ENCODE peak calls at places on chromosomes 4 and X, in five cellular contexts. Y, Z, O, P and G are unnamed samples.

GRCh38 chrX:75603833-75604232 is 81.0 kb upstream of the ZDHHC15 start:
- DNase-seq in Y (peak), Z (no peak), O (no peak), P (peak), G (peak)

GRCh38 chr4:39655866-39656265 is 17.2 kb upstream of the SMIM14 start:
- DNase-seq in Y (peak), Z (no peak), O (no peak), P (no peak), G (peak)

GRCh38 chr4:77443941-77444340 is 161.7 kb upstream of the CXCL13 start:
- DNase-seq in Y (peak), Z (no peak), O (peak), P (peak), G (no peak)

GRCh38 chr4:17284323-17285175 is 227.3 kb downstream of the QDPR start:
- DNase-seq in Y (no peak), Z (no peak), O (no peak), P (no peak), G (no peak)

GRCh38 chr4:151957163-151957562 is 196.4 kb upstream of the GATB start:
- DNase-seq in Y (no peak), Z (no peak), O (peak), P (peak), G (peak)

GRCh38 chr4:17347445-17347844 is 164.4 kb downstream of the QDPR start:
- DNase-seq in Y (peak), Z (peak), O (no peak), P (peak), G (no peak)

GRCh38 chr4:67437974-67438713 is 107.2 kb downstream of the CENPC start:
- DNase-seq in Y (peak), Z (no peak), O (peak), P (peak), G (peak)

GRCh38 chrX:71252221-71252620 is 1.7 kb downstream of the ZMYM3 start:
- DNase-seq in Y (no peak), Z (no peak), O (no peak), P (no peak), G (no peak)

GRCh38 chr4:37389369-37389765 is 144.8 kb downstream of the NWD2 start:
- DNase-seq in Y (no peak), Z (no peak), O (no peak), P (no peak), G (no peak)

GRCh38 chrX:137052641-137053235 is 18.9 kb upstream of the GPR101 start:
- DNase-seq in Y (no peak), Z (no peak), O (no peak), P (no peak), G (no peak)
- H3K4me3 ChIP-seq in Y (peak), Z (no peak), O (peak), P (no peak), G (peak)

GRCh38 chr4:163042306-163042705 is 124.4 kb downstream of the NAF1 start:
- DNase-seq in Y (no peak), Z (no peak), O (no peak), P (no peak), G (no peak)
- H2AFZ ChIP-seq in Y (no peak), Z (no peak), O (no peak), P (no peak), G (no peak)

GRCh38 chr4:2402453-2402852 is 16.0 kb downstream of the ZFYVE28 start:
- DNase-seq in Y (no peak), Z (no peak), O (no peak), P (no peak), G (no peak)
- H3K4me3 ChIP-seq in Y (no peak), Z (no peak), O (no peak), P (no peak), G (no peak)

GRCh38 chr4:130203571-130203970 is 1107.6 kb downstream of the C4orf33 start:
- DNase-seq in Y (no peak), Z (no peak), O (no peak), P (no peak), G (no peak)
- H2AFZ ChIP-seq in Y (no peak), Z (no peak), O (no peak), P (no peak), G (no peak)

DNA sequence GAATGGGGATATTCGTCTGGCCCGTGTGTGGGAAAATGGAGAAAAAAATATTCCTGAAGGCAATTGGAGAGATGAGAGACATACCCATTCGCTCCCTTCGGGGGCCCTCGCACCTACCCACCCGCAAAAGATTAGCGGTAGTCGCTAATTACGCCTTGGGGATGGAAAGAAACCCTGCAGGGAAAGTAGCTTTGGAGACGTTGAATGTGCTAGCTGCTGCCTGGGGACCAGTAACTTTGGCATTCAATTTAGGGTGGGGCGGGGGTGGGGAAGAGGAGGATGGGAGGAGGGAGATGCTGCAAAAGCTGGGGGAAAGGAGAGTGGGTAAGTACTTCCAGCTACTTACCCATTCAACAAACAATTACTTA is 407 bp upstream of the ZC4H2 start:
- DNase-seq in Y (no peak), Z (no peak), O (no peak), P (no peak), G (no peak)
- H3K4me3 ChIP-seq in Y (peak), Z (peak), O (peak), P (peak), G (peak)

GRCh38 chr4:185143596-185143969 is 517 bp downstream of the SLC25A4 start:
- DNase-seq in Y (peak), Z (no peak), O (peak), P (peak), G (peak)

GRCh38 chr4:185139736-185140135 is 3.3 kb upstream of the SLC25A4 start:
- DNase-seq in Y (no peak), Z (no peak), O (no peak), P (no peak), G (no peak)

GRCh38 chr4:185142911-185143595 is at the start of gene SLC25A4:
- DNase-seq in Y (peak), Z (peak), O (peak), P (peak), G (peak)

GRCh38 chr4:185142563-185142910 is 529 bp upstream of the SLC25A4 start:
- DNase-seq in Y (no peak), Z (no peak), O (no peak), P (no peak), G (no peak)

GRCh38 chr4:185141777-185142176 is 1.3 kb upstream of the SLC25A4 start:
- DNase-seq in Y (no peak), Z (no peak), O (no peak), P (no peak), G (no peak)
- H2AFZ ChIP-seq in Y (no peak), Z (peak), O (no peak), P (no peak), G (no peak)

GRCh38 chr4:2059034-2059725 is at the start of gene NAT8L:
- DNase-seq in Y (no peak), Z (peak), O (no peak), P (peak), G (no peak)
- H3K4me3 ChIP-seq in Y (peak), Z (peak), O (no peak), P (peak), G (no peak)

GRCh38 chr4:52376107-52376704 is 282.9 kb downstream of the USP46 start:
- DNase-seq in Y (peak), Z (peak), O (peak), P (peak), G (peak)
- H2AFZ ChIP-seq in Y (no peak), Z (no peak), O (no peak), P (no peak), G (no peak)

DNA sequence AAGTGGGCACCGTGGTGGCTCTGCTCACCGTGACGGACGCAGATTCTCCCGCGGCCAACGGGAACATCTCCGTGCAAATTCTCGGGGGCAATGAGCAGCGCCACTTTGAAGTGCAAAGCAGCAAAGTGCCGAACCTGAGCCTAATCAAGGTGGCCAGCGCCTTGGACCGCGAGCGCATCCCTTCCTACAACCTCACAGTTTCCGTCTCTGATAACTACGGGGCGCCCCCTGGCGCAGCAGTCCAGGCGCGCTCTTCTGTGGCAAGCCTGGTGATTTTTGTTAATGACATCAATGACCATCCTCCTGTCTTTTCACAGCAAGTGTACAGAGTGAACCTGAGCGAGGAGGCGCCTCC is 2.7 kb downstream of the FAT4 start:
- DNase-seq in Y (peak), Z (no peak), O (peak), P (peak), G (peak)
- H3K4me3 ChIP-seq in Y (peak), Z (no peak), O (peak), P (peak), G (peak)